ENCODE peak calls at places on chromosomes 13 and 19, in five cellular contexts. O is posterior cingulate gyrus, J is WERI-Rb-1, B is T-helper 9 cell, H is iPS DF 19.7. M is an unnamed sample.

GRCh38 chr19:1865172-1866010 is 2.0 kb upstream of the KLF16 start:
- DNase-seq in H (no peak), J (no peak), O (no peak), B (no peak), M (no peak)

GRCh38 chr13:36096411-36097184 is 34.6 kb downstream of the DCLK1 start:
- DNase-seq in H (no peak), B (no peak), J (no peak), O (no peak), M (peak)

GRCh38 chr19:27966390-27966816 is 1246.5 kb downstream of the UQCRFS1 start:
- DNase-seq in H (no peak), O (no peak), J (no peak), B (no peak), M (peak)

GRCh38 chr13:26837997-26838396 is 77.4 kb upstream of the GPR12 start:
- DNase-seq in B (no peak), J (no peak), H (no peak), O (no peak), M (no peak)

GRCh38 chr19:2495651-2496316 is 19.9 kb downstream of the GADD45B start:
- DNase-seq in O (no peak), H (no peak), B (no peak), J (no peak), M (no peak)

GRCh38 chr13:66205807-66206206 is 1024.3 kb downstream of the PCDH9 start:
- DNase-seq in J (no peak), B (no peak), H (no peak), O (no peak), M (no peak)

GRCh38 chr13:34412295-34412694 is 529.8 kb upstream of the NBEA start:
- DNase-seq in B (no peak), J (no peak), O (no peak), H (no peak), M (no peak)

GRCh38 chr19:49503582-49503962 is 7.3 kb downstream of the RPS11 start:
- DNase-seq in O (no peak), H (no peak), B (no peak), J (no peak), M (no peak)

GRCh38 chr19:40616941-40617340 is 15.8 kb downstream of the LTBP4 start:
- DNase-seq in O (no peak), B (no peak), J (no peak), H (no peak), M (no peak)

GRCh38 chr19:42250666-42251531 is 4.0 kb downstream of the ERF start:
- DNase-seq in J (no peak), O (peak), H (no peak), B (no peak), M (no peak)

GRCh38 chr19:53927745-53928144 is 18.7 kb downstream of the CACNG7 start:
- DNase-seq in J (no peak), H (no peak), B (peak), O (no peak), M (peak)

GRCh38 chr13:53068841-53069520 is 40.4 kb downstream of the OLFM4 start:
- DNase-seq in B (no peak), H (no peak), J (peak), O (peak), M (peak)

GRCh38 chr13:32150239-32150638 is 118.7 kb downstream of the FRY start:
- DNase-seq in J (no peak), H (no peak), O (no peak), B (no peak), M (no peak)

GRCh38 chr19:56099638-56100539 is 21.2 kb downstream of the ZNF787 start:
- DNase-seq in J (no peak), H (no peak), B (no peak), O (no peak), M (no peak)

GRCh38 chr19:38046254-38047047 is 139.4 kb downstream of the SIPA1L3 start:
- DNase-seq in H (no peak), J (no peak), O (no peak), B (no peak), M (no peak)

GRCh38 chr19:18197941-18198340 is 4.9 kb downstream of the MPV17L2 start:
- DNase-seq in H (no peak), B (no peak), O (no peak), J (no peak), M (no peak)

GRCh38 chr19:8688930-8689329 is 9.7 kb downstream of the ACTL9 start:
- DNase-seq in J (no peak), O (no peak), B (no peak), H (no peak), M (no peak)

GRCh38 chr13:20441879-20442278 is 83.8 kb downstream of the CRYL1 start:
- DNase-seq in H (no peak), B (no peak), O (no peak), J (no peak), M (no peak)

GRCh38 chr19:11204943-11205349 is 7.6 kb upstream of the KANK2 start:
- DNase-seq in O (no peak), J (no peak), B (no peak), H (no peak), M (no peak)

GRCh38 chr19:9159891-9160290 is 18.9 kb upstream of the OR7D2 start:
- DNase-seq in B (no peak), H (no peak), O (no peak), J (no peak), M (no peak)

GRCh38 chr19:10142701-10143375 is 23.1 kb upstream of the EIF3G start:
- DNase-seq in J (no peak), O (no peak), B (peak), H (no peak), M (no peak)

GRCh38 chr13:48255954-48256353 is 22.9 kb downstream of the ITM2B start:
- DNase-seq in O (no peak), H (no peak), B (no peak), J (no peak), M (no peak)

GRCh38 chr13:22047785-22048104 is 376.9 kb downstream of the FGF9 start:
- DNase-seq in H (no peak), J (no peak), O (no peak), B (no peak), M (no peak)